ENCODE peak calls at places on chromosomes 12 and 14, in seven cellular contexts. One of them, this sample, is unnamed.

GRCh38 chr12:94244165-94245133 is 96.1 kb downstream of the PLXNC1 start:
- DNase-seq in activated effector memory CD4-positive, alpha-beta T cell treated with Interleukin-2 at 50 U/mL for 16 hours: peak
- DNase-seq in right atrium auricular region: no peak
- DNase-seq in adrenal gland: no peak
- DNase-seq in stimulated activated naive CD8-positive, alpha-beta T cell treated with anti-CD3 and anti-CD28 coated beads, Interleukin-15, Interleukin-2, amounts not matched to agents 100 U/mL and 50 U/mL, for 24 hours: peak
- DNase-seq in dorsolateral prefrontal cortex: no peak
- DNase-seq in AG09309: no peak
- DNase-seq in this sample: peak

GRCh38 chr14:89163237-89163636 is 253.8 kb downstream of the FOXN3 start:
- DNase-seq in activated effector memory CD4-positive, alpha-beta T cell treated with Interleukin-2 at 50 U/mL for 16 hours: no peak
- DNase-seq in right atrium auricular region: no peak
- DNase-seq in stimulated activated naive CD8-positive, alpha-beta T cell treated with anti-CD3 and anti-CD28 coated beads, Interleukin-15, Interleukin-2, amounts not matched to agents 100 U/mL and 50 U/mL, for 24 hours: no peak
- DNase-seq in adrenal gland: peak
- DNase-seq in dorsolateral prefrontal cortex: no peak
- DNase-seq in AG09309: no peak
- DNase-seq in this sample: no peak

GRCh38 chr12:57194253-57194652 is 22.3 kb upstream of the NXPH4 start:
- DNase-seq in adrenal gland: no peak
- DNase-seq in stimulated activated naive CD8-positive, alpha-beta T cell treated with anti-CD3 and anti-CD28 coated beads, Interleukin-15, Interleukin-2, amounts not matched to agents 100 U/mL and 50 U/mL, for 24 hours: no peak
- DNase-seq in activated effector memory CD4-positive, alpha-beta T cell treated with Interleukin-2 at 50 U/mL for 16 hours: no peak
- DNase-seq in dorsolateral prefrontal cortex: no peak
- DNase-seq in right atrium auricular region: no peak
- DNase-seq in AG09309: no peak
- DNase-seq in this sample: no peak

GRCh38 chr14:59055439-59056045 is 132.9 kb upstream of the DAAM1 start:
- DNase-seq in activated effector memory CD4-positive, alpha-beta T cell treated with Interleukin-2 at 50 U/mL for 16 hours: no peak
- DNase-seq in stimulated activated naive CD8-positive, alpha-beta T cell treated with anti-CD3 and anti-CD28 coated beads, Interleukin-15, Interleukin-2, amounts not matched to agents 100 U/mL and 50 U/mL, for 24 hours: no peak
- DNase-seq in AG09309: peak
- DNase-seq in dorsolateral prefrontal cortex: no peak
- DNase-seq in adrenal gland: peak
- DNase-seq in right atrium auricular region: no peak
- DNase-seq in this sample: no peak

GRCh38 chr14:103716091-103716801 is 636 bp downstream of the ZFYVE21 start:
- DNase-seq in stimulated activated naive CD8-positive, alpha-beta T cell treated with anti-CD3 and anti-CD28 coated beads, Interleukin-15, Interleukin-2, amounts not matched to agents 100 U/mL and 50 U/mL, for 24 hours: peak
- DNase-seq in right atrium auricular region: no peak
- DNase-seq in activated effector memory CD4-positive, alpha-beta T cell treated with Interleukin-2 at 50 U/mL for 16 hours: no peak
- DNase-seq in AG09309: no peak
- DNase-seq in dorsolateral prefrontal cortex: no peak
- DNase-seq in adrenal gland: no peak
- DNase-seq in this sample: peak

GRCh38 chr12:45458854-45459807 is 243.2 kb downstream of the ANO6 start:
- DNase-seq in stimulated activated naive CD8-positive, alpha-beta T cell treated with anti-CD3 and anti-CD28 coated beads, Interleukin-15, Interleukin-2, amounts not matched to agents 100 U/mL and 50 U/mL, for 24 hours: no peak
- DNase-seq in right atrium auricular region: no peak
- DNase-seq in activated effector memory CD4-positive, alpha-beta T cell treated with Interleukin-2 at 50 U/mL for 16 hours: no peak
- DNase-seq in dorsolateral prefrontal cortex: no peak
- DNase-seq in adrenal gland: no peak
- DNase-seq in AG09309: no peak
- DNase-seq in this sample: no peak

GRCh38 chr12:51823875-51824565 is 24.5 kb downstream of the FIGNL2 start:
- DNase-seq in adrenal gland: peak
- DNase-seq in stimulated activated naive CD8-positive, alpha-beta T cell treated with anti-CD3 and anti-CD28 coated beads, Interleukin-15, Interleukin-2, amounts not matched to agents 100 U/mL and 50 U/mL, for 24 hours: peak
- DNase-seq in right atrium auricular region: no peak
- DNase-seq in activated effector memory CD4-positive, alpha-beta T cell treated with Interleukin-2 at 50 U/mL for 16 hours: no peak
- DNase-seq in AG09309: peak
- DNase-seq in dorsolateral prefrontal cortex: peak
- DNase-seq in this sample: no peak

GRCh38 chr12:62695696-62696095 is 229.1 kb downstream of the MON2 start:
- DNase-seq in AG09309: no peak
- DNase-seq in stimulated activated naive CD8-positive, alpha-beta T cell treated with anti-CD3 and anti-CD28 coated beads, Interleukin-15, Interleukin-2, amounts not matched to agents 100 U/mL and 50 U/mL, for 24 hours: no peak
- DNase-seq in activated effector memory CD4-positive, alpha-beta T cell treated with Interleukin-2 at 50 U/mL for 16 hours: no peak
- DNase-seq in adrenal gland: no peak
- DNase-seq in right atrium auricular region: no peak
- DNase-seq in dorsolateral prefrontal cortex: no peak
- DNase-seq in this sample: no peak

GRCh38 chr14:54474232-54474793 is 14.5 kb downstream of the GMFB start:
- DNase-seq in AG09309: no peak
- DNase-seq in right atrium auricular region: no peak
- DNase-seq in adrenal gland: no peak
- DNase-seq in activated effector memory CD4-positive, alpha-beta T cell treated with Interleukin-2 at 50 U/mL for 16 hours: no peak
- DNase-seq in stimulated activated naive CD8-positive, alpha-beta T cell treated with anti-CD3 and anti-CD28 coated beads, Interleukin-15, Interleukin-2, amounts not matched to agents 100 U/mL and 50 U/mL, for 24 hours: no peak
- DNase-seq in dorsolateral prefrontal cortex: no peak
- DNase-seq in this sample: no peak

GRCh38 chr12:60494249-60494648 is 898.4 kb downstream of the SLC16A7 start:
- DNase-seq in right atrium auricular region: no peak
- DNase-seq in stimulated activated naive CD8-positive, alpha-beta T cell treated with anti-CD3 and anti-CD28 coated beads, Interleukin-15, Interleukin-2, amounts not matched to agents 100 U/mL and 50 U/mL, for 24 hours: no peak
- DNase-seq in AG09309: peak
- DNase-seq in dorsolateral prefrontal cortex: no peak
- DNase-seq in adrenal gland: no peak
- DNase-seq in activated effector memory CD4-positive, alpha-beta T cell treated with Interleukin-2 at 50 U/mL for 16 hours: no peak
- DNase-seq in this sample: no peak

GRCh38 chr14:90184094-90184493 is 72.3 kb upstream of the PSMC1 start:
- DNase-seq in adrenal gland: no peak
- DNase-seq in dorsolateral prefrontal cortex: no peak
- DNase-seq in activated effector memory CD4-positive, alpha-beta T cell treated with Interleukin-2 at 50 U/mL for 16 hours: no peak
- DNase-seq in right atrium auricular region: no peak
- DNase-seq in stimulated activated naive CD8-positive, alpha-beta T cell treated with anti-CD3 and anti-CD28 coated beads, Interleukin-15, Interleukin-2, amounts not matched to agents 100 U/mL and 50 U/mL, for 24 hours: no peak
- DNase-seq in AG09309: no peak
- DNase-seq in this sample: no peak

GRCh38 chr14:24184104-24184970 is 4.3 kb downstream of the IPO4 start:
- DNase-seq in stimulated activated naive CD8-positive, alpha-beta T cell treated with anti-CD3 and anti-CD28 coated beads, Interleukin-15, Interleukin-2, amounts not matched to agents 100 U/mL and 50 U/mL, for 24 hours: no peak
- DNase-seq in adrenal gland: no peak
- DNase-seq in activated effector memory CD4-positive, alpha-beta T cell treated with Interleukin-2 at 50 U/mL for 16 hours: no peak
- DNase-seq in AG09309: no peak
- DNase-seq in right atrium auricular region: no peak
- DNase-seq in dorsolateral prefrontal cortex: no peak
- DNase-seq in this sample: no peak

GRCh38 chr12:53424626-53425514 is 1.2 kb downstream of the AMHR2 start:
- DNase-seq in dorsolateral prefrontal cortex: no peak
- DNase-seq in adrenal gland: peak
- DNase-seq in right atrium auricular region: no peak
- DNase-seq in stimulated activated naive CD8-positive, alpha-beta T cell treated with anti-CD3 and anti-CD28 coated beads, Interleukin-15, Interleukin-2, amounts not matched to agents 100 U/mL and 50 U/mL, for 24 hours: no peak
- DNase-seq in AG09309: no peak
- DNase-seq in activated effector memory CD4-positive, alpha-beta T cell treated with Interleukin-2 at 50 U/mL for 16 hours: no peak
- DNase-seq in this sample: no peak

This sample was measured in activated T-helper 2 cell treated with anti-CD3 and anti-CD28 coated beads, Interferon-gamma antibody, Interleukin-2, Interleukin-4, amounts not matched to agents 10 μg/mL and 5 μg/mL and 100 μg/mL, durations not matched to agents 14 hours and 24 hours and 36 hours.